ENCODE peak calls at places on chromosomes 3 and 15, in seven cellular contexts. One of them, this sample, is unnamed.

GRCh38 chr3:197711973-197712707 is 24.6 kb downstream of the RUBCN start:
- DNase-seq in cardiac fibroblast: peak
- DNase-seq in astrocyte: peak
- DNase-seq in BJ: peak
- DNase-seq in astrocyte of the spinal cord: peak
- DNase-seq in cardiac muscle cell: peak
- DNase-seq in H1: peak
- DNase-seq in this sample: peak

GRCh38 chr3:171995486-171995885 is 43.9 kb upstream of the FNDC3B start:
- DNase-seq in BJ: no peak
- DNase-seq in astrocyte of the spinal cord: no peak
- DNase-seq in cardiac fibroblast: no peak
- DNase-seq in cardiac muscle cell: no peak
- DNase-seq in H1: no peak
- DNase-seq in astrocyte: peak
- DNase-seq in this sample: no peak

GRCh38 chr15:64008177-64008576 is 38.1 kb downstream of the DAPK2 start:
- DNase-seq in astrocyte of the spinal cord: no peak
- DNase-seq in cardiac muscle cell: no peak
- DNase-seq in cardiac fibroblast: no peak
- DNase-seq in astrocyte: no peak
- DNase-seq in H1: no peak
- DNase-seq in BJ: no peak
- DNase-seq in this sample: no peak

GRCh38 chr3:138493804-138494606 is 59.6 kb downstream of the ESYT3 start:
- DNase-seq in cardiac muscle cell: peak
- DNase-seq in BJ: peak
- DNase-seq in astrocyte of the spinal cord: peak
- DNase-seq in astrocyte: peak
- DNase-seq in cardiac fibroblast: peak
- DNase-seq in H1: no peak
- DNase-seq in this sample: peak

GRCh38 chr3:157329541-157329940 is 107.1 kb upstream of the PTX3 start:
- DNase-seq in cardiac fibroblast: no peak
- DNase-seq in BJ: no peak
- DNase-seq in astrocyte of the spinal cord: peak
- DNase-seq in cardiac muscle cell: no peak
- DNase-seq in astrocyte: no peak
- DNase-seq in H1: no peak
- DNase-seq in this sample: no peak

GRCh38 chr3:101853971-101854370 is 4.7 kb downstream of the NFKBIZ start:
- DNase-seq in astrocyte: no peak
- DNase-seq in BJ: no peak
- DNase-seq in H1: no peak
- DNase-seq in cardiac fibroblast: no peak
- DNase-seq in astrocyte of the spinal cord: no peak
- DNase-seq in cardiac muscle cell: no peak
- DNase-seq in this sample: no peak

GRCh38 chr3:13148126-13148525 is 74.9 kb upstream of the IQSEC1 start:
- DNase-seq in cardiac muscle cell: no peak
- DNase-seq in astrocyte of the spinal cord: no peak
- DNase-seq in cardiac fibroblast: no peak
- DNase-seq in astrocyte: no peak
- DNase-seq in BJ: no peak
- DNase-seq in H1: no peak
- DNase-seq in this sample: no peak

GRCh38 chr3:179829391-179829790 is 176.6 kb downstream of the USP13 start:
- DNase-seq in BJ: no peak
- DNase-seq in cardiac fibroblast: no peak
- DNase-seq in H1: no peak
- DNase-seq in astrocyte: no peak
- DNase-seq in cardiac muscle cell: no peak
- DNase-seq in astrocyte of the spinal cord: no peak
- DNase-seq in this sample: no peak

GRCh38 chr3:177262396-177262795 is 65.1 kb upstream of the TBL1XR1 start:
- DNase-seq in BJ: no peak
- DNase-seq in astrocyte of the spinal cord: peak
- DNase-seq in cardiac muscle cell: no peak
- DNase-seq in H1: no peak
- DNase-seq in cardiac fibroblast: no peak
- DNase-seq in astrocyte: peak
- DNase-seq in this sample: peak

GRCh38 chr3:11096266-11097135 is 57.8 kb upstream of the HRH1 start:
- DNase-seq in H1: no peak
- DNase-seq in astrocyte: peak
- DNase-seq in astrocyte of the spinal cord: peak
- DNase-seq in cardiac fibroblast: peak
- DNase-seq in BJ: peak
- DNase-seq in cardiac muscle cell: peak
- DNase-seq in this sample: peak

GRCh38 chr3:78867409-78868372 is 900.1 kb downstream of the ROBO1 start:
- DNase-seq in astrocyte of the spinal cord: peak
- DNase-seq in astrocyte: peak
- DNase-seq in BJ: peak
- DNase-seq in cardiac muscle cell: peak
- DNase-seq in cardiac fibroblast: peak
- DNase-seq in H1: no peak
- DNase-seq in this sample: peak

GRCh38 chr3:177358085-177358967 is 161.0 kb upstream of the TBL1XR1 start:
- DNase-seq in H1: no peak
- DNase-seq in astrocyte of the spinal cord: peak
- DNase-seq in cardiac fibroblast: peak
- DNase-seq in cardiac muscle cell: peak
- DNase-seq in astrocyte: peak
- DNase-seq in BJ: no peak
- DNase-seq in this sample: peak

GRCh38 chr15:31023841-31024240 is 32.4 kb upstream of the MTMR10 start:
- DNase-seq in cardiac muscle cell: no peak
- DNase-seq in cardiac fibroblast: no peak
- DNase-seq in BJ: no peak
- DNase-seq in H1: no peak
- DNase-seq in astrocyte of the spinal cord: no peak
- DNase-seq in astrocyte: peak
- DNase-seq in this sample: no peak

GRCh38 chr15:35713733-35714132 is 167.8 kb upstream of the DPH6 start:
- DNase-seq in H1: no peak
- DNase-seq in BJ: no peak
- DNase-seq in cardiac muscle cell: peak
- DNase-seq in cardiac fibroblast: peak
- DNase-seq in astrocyte: peak
- DNase-seq in astrocyte of the spinal cord: peak
- DNase-seq in this sample: no peak

GRCh38 chr15:45136378-45136764 is 6.6 kb downstream of the DUOX1 start:
- DNase-seq in H1: no peak
- DNase-seq in BJ: no peak
- DNase-seq in cardiac fibroblast: no peak
- DNase-seq in cardiac muscle cell: no peak
- DNase-seq in astrocyte of the spinal cord: no peak
- DNase-seq in astrocyte: no peak
- DNase-seq in this sample: no peak

GRCh38 chr15:27582741-27583400 is 516.2 kb downstream of the OCA2 start:
- DNase-seq in BJ: no peak
- DNase-seq in astrocyte: peak
- DNase-seq in cardiac fibroblast: peak
- DNase-seq in H1: no peak
- DNase-seq in astrocyte of the spinal cord: peak
- DNase-seq in cardiac muscle cell: peak
- DNase-seq in this sample: peak

GRCh38 chr3:9855594-9855993 is 11.8 kb upstream of the RPUSD3 start:
- DNase-seq in astrocyte of the spinal cord: no peak
- DNase-seq in H1: no peak
- DNase-seq in cardiac muscle cell: no peak
- DNase-seq in cardiac fibroblast: no peak
- DNase-seq in astrocyte: no peak
- DNase-seq in BJ: no peak
- DNase-seq in this sample: no peak

GRCh38 chr3:9846931-9847488 is 3.2 kb upstream of the RPUSD3 start:
- DNase-seq in BJ: no peak
- DNase-seq in cardiac muscle cell: no peak
- DNase-seq in cardiac fibroblast: no peak
- DNase-seq in astrocyte of the spinal cord: no peak
- DNase-seq in H1: no peak
- DNase-seq in astrocyte: no peak
- DNase-seq in this sample: no peak

GRCh38 chr3:9852528-9852927 is 8.7 kb upstream of the RPUSD3 start:
- DNase-seq in astrocyte of the spinal cord: no peak
- DNase-seq in astrocyte: no peak
- DNase-seq in cardiac muscle cell: no peak
- DNase-seq in BJ: no peak
- DNase-seq in cardiac fibroblast: no peak
- DNase-seq in H1: no peak
- DNase-seq in this sample: no peak
- TF ChIP-seq CTCF in astrocyte of the spinal cord: no peak
- TF ChIP-seq CTCF in astrocyte: no peak
- TF ChIP-seq CTCF in cardiac muscle cell: no peak
- TF ChIP-seq CTCF in BJ: no peak
- TF ChIP-seq CTCF in cardiac fibroblast: no peak
- TF ChIP-seq CTCF in H1: peak
- TF ChIP-seq CTCF in this sample: no peak

DNA sequence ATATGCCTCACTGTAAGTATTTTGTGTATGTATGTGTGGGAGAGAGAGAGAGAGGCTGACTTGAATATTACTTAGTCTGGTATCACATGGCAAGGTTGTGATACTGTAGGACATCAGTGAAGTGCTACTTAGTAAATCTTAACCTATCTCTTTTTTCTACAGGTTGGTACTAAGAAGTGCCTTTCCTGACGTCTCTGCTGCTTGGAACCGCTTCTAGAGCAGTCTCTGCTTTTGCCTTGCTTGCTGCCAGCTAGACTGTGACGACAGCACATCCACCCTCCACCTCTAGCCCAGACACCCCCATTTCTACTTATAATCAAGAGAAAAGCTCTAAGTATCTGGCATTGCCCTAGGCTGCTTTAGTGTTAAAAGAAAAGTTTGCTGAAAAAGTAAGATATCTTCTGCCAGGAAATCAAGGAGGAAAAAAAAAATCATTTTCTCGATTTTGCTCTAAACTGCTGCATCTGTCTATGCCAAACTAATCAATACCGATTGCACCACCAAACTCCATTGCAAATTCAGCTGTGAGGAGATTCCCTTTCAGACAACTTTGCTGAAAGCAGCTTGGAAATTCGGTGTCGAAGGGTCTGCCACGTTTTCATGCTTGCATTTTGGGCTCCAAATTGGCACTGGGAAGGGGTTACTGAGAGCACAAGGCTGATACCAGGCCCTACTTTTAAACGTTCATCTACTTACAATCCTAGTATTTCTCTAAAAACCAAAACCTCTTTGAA is 30.7 kb downstream of the MBNL1 start:
- DNase-seq in cardiac fibroblast: no peak
- DNase-seq in cardiac muscle cell: no peak
- DNase-seq in BJ: no peak
- DNase-seq in astrocyte: no peak
- DNase-seq in astrocyte of the spinal cord: no peak
- DNase-seq in H1: no peak
- DNase-seq in this sample: no peak
- H3K4me3 ChIP-seq in cardiac fibroblast: peak
- H3K4me3 ChIP-seq in cardiac muscle cell: peak
- H3K4me3 ChIP-seq in BJ: peak
- H3K4me3 ChIP-seq in astrocyte: peak
- H3K4me3 ChIP-seq in astrocyte of the spinal cord: no peak
- H3K4me3 ChIP-seq in H1: no peak
- H3K4me3 ChIP-seq in this sample: peak

DNA sequence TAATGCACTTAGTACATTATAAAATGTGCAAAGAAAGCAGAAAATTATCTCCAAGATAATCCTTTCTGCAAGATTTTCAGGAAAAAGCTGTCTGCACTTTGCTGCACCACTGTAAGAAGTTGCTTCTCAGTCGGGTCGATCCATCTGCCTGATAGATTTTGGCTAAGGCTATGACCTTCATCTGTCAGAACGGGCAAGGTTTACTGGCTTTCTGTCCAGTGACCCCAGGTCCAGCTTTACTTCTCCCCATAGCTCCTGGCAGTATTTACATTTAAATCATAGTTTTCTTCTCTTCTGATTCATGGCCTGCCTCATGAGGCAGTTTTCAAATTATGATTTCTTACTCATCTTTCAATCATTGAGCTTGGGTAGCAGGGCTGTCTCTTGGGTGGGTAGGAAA is 422.7 kb downstream of the EPHB1 start:
- DNase-seq in astrocyte: no peak
- DNase-seq in astrocyte of the spinal cord: no peak
- DNase-seq in BJ: no peak
- DNase-seq in H1: no peak
- DNase-seq in cardiac fibroblast: no peak
- DNase-seq in cardiac muscle cell: no peak
- DNase-seq in this sample: no peak
- TF ChIP-seq CTCF in astrocyte: no peak
- TF ChIP-seq CTCF in astrocyte of the spinal cord: no peak
- TF ChIP-seq CTCF in BJ: no peak
- TF ChIP-seq CTCF in H1: no peak
- TF ChIP-seq CTCF in cardiac fibroblast: no peak
- TF ChIP-seq CTCF in cardiac muscle cell: no peak
- TF ChIP-seq CTCF in this sample: no peak

DNA sequence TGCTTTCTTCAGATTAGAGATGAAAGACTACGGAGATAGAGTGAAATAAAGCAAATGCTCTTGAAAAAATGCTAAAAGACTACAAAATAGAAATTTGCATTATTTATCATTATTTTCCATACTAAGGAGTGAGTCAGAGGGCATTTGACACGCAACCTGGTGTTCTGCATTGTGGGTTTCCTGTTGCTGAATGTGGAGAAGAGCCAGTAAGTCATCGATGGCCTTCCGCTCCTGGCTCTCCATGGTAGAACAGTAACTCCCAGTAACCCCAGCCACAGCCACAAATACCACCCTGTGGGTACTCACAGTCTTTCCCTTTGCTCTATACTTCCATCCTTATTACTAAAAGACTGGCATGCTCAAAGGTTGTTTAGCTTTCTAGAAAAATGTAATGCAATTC is 61.5 kb downstream of the CGGBP1 start:
- DNase-seq in astrocyte of the spinal cord: peak
- DNase-seq in astrocyte: no peak
- DNase-seq in cardiac muscle cell: no peak
- DNase-seq in cardiac fibroblast: no peak
- DNase-seq in H1: no peak
- DNase-seq in BJ: no peak
- DNase-seq in this sample: no peak
- H3K4me3 ChIP-seq in astrocyte of the spinal cord: no peak
- H3K4me3 ChIP-seq in astrocyte: no peak
- H3K4me3 ChIP-seq in cardiac muscle cell: no peak
- H3K4me3 ChIP-seq in cardiac fibroblast: no peak
- H3K4me3 ChIP-seq in H1: no peak
- H3K4me3 ChIP-seq in BJ: no peak
- H3K4me3 ChIP-seq in this sample: no peak

DNA sequence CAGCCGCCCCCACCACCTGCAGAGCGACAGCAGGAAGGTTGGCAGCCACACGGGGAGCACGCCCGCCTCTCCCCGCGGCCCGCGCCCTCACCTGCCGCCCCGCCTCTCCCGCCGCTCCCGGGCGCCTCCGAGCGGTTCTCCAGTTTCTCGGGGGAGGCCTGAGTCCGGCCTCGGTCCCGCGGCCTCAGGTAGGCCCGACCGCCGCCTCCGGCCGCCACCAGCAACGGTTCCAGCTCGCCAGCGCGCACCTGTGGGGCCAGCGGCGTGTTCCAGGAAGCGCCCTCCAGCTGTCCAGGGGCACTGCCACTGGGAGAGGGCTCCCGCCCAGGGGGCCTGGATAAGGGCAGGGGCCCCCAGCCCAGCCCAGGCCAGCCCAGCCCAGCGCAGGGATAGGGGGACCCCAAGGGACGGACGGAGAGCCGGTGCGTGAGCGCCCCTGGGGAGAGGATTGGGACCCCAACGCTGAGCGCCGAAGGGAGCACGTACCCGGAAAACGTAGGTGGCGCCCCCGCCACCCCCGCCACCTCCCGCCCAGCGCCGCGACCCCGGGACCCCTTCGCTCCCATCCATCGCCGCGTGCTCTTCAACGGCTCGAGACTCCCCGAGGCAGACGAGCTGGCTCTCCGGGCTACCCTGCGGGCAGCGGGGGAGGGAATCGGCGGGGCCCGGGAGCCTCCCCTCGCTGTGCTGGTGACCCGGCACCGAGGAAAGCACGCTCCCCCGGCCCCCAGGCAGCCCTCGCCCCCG is 2.1 kb downstream of the LTK start:
- DNase-seq in H1: no peak
- DNase-seq in BJ: no peak
- DNase-seq in cardiac muscle cell: no peak
- DNase-seq in astrocyte of the spinal cord: no peak
- DNase-seq in cardiac fibroblast: no peak
- DNase-seq in astrocyte: no peak
- DNase-seq in this sample: no peak
- TF ChIP-seq CTCF in H1: no peak
- TF ChIP-seq CTCF in BJ: no peak
- TF ChIP-seq CTCF in cardiac muscle cell: no peak
- TF ChIP-seq CTCF in astrocyte of the spinal cord: no peak
- TF ChIP-seq CTCF in cardiac fibroblast: no peak
- TF ChIP-seq CTCF in astrocyte: no peak
- TF ChIP-seq CTCF in this sample: no peak